ENCODE peak calls at places on chromosomes 6 and 20, in four cellular contexts. J, Y, I and X are unnamed samples.
A peak's percentile ranks its signal among the peaks of the same experiment; 100 is the strongest.

GRCh38 chr6:40038626-40039025 is 104.4 kb upstream of the MOCS1 start:
- DNase-seq in J (no peak), Y (no peak), I (no peak), X (no peak)

GRCh38 chr20:14644698-14645097 is 307.3 kb upstream of the FLRT3 start:
- DNase-seq in J (no peak), Y (no peak), I (no peak), X (no peak)

GRCh38 chr6:26576929-26577719 is 19.6 kb upstream of the ABT1 start:
- DNase-seq in J (no peak), Y (no peak), I (no peak), X (peak; percentile 60)

GRCh38 chr6:4282926-4283325 is 147.6 kb upstream of the ECI2 start:
- DNase-seq in J (no peak), Y (no peak), I (no peak), X (no peak)

GRCh38 chr20:54172856-54173652 is 732 bp downstream of the CYP24A1 start:
- DNase-seq in J (no peak), Y (no peak), I (no peak), X (no peak)

GRCh38 chr6:31836676-31837611 is 9.4 kb downstream of the HSPA1B start:
- DNase-seq in J (no peak), Y (no peak), I (no peak), X (no peak)

GRCh38 chr6:50113114-50113857 is 63.6 kb upstream of the DEFB112 start:
- DNase-seq in J (no peak), Y (no peak), I (no peak), X (no peak)

GRCh38 chr20:32356935-32357868 is 929 bp upstream of the ASXL1 start:
- DNase-seq in J (no peak), Y (no peak), I (no peak), X (no peak)

GRCh38 chr6:30955367-30956042 is 14.7 kb downstream of the MUCL3 start:
- DNase-seq in J (peak; percentile 58), Y (peak; percentile 56), I (no peak), X (peak; percentile 64)